ENCODE peak calls at places on chromosomes 1 and 21, in five cellular contexts. One of them, this sample, is unnamed.
A peak's percentile ranks its signal among the peaks of the same experiment; 100 is the strongest.

GRCh38 chr1:166040635-166041034 is 126.2 kb downstream of the FAM78B start:
- DNase-seq in Panc1: no peak
- DNase-seq in heart right ventricle: no peak
- DNase-seq in IMR-90: no peak
- DNase-seq in upper lobe of right lung: no peak
- DNase-seq in this sample: no peak

GRCh38 chr1:61472876-61473275 is 252.1 kb downstream of the TM2D1 start:
- DNase-seq in Panc1: no peak
- DNase-seq in heart right ventricle: no peak
- DNase-seq in IMR-90: no peak
- DNase-seq in upper lobe of right lung: no peak
- DNase-seq in this sample: peak; percentile 83

GRCh38 chr1:100277866-100278265 is 11.8 kb downstream of the RTCA start:
- DNase-seq in Panc1: no peak
- DNase-seq in heart right ventricle: no peak
- DNase-seq in IMR-90: no peak
- DNase-seq in upper lobe of right lung: no peak
- DNase-seq in this sample: peak; percentile 7

GRCh38 chr1:245052258-245052657 is 102.5 kb upstream of the KIF26B start:
- DNase-seq in Panc1: no peak
- DNase-seq in heart right ventricle: no peak
- DNase-seq in IMR-90: no peak
- DNase-seq in upper lobe of right lung: no peak
- DNase-seq in this sample: no peak

GRCh38 chr1:226400519-226401406 is 7.1 kb downstream of the PARP1 start:
- DNase-seq in Panc1: no peak
- DNase-seq in heart right ventricle: no peak
- DNase-seq in IMR-90: no peak
- DNase-seq in upper lobe of right lung: no peak
- DNase-seq in this sample: no peak

GRCh38 chr1:47418681-47419272 is 2.7 kb downstream of the FOXE3 start:
- DNase-seq in Panc1: no peak
- DNase-seq in heart right ventricle: no peak
- DNase-seq in IMR-90: peak; percentile 20
- DNase-seq in upper lobe of right lung: no peak
- DNase-seq in this sample: no peak

GRCh38 chr21:36976882-36977651 is 10.6 kb upstream of the HLCS start:
- DNase-seq in Panc1: peak; percentile 54
- DNase-seq in heart right ventricle: no peak
- DNase-seq in IMR-90: peak; percentile 75
- DNase-seq in upper lobe of right lung: no peak
- DNase-seq in this sample: peak; percentile 87

GRCh38 chr1:180643693-180644092 is 11.9 kb downstream of the XPR1 start:
- DNase-seq in Panc1: no peak
- DNase-seq in heart right ventricle: no peak
- DNase-seq in IMR-90: peak; percentile 19
- DNase-seq in upper lobe of right lung: no peak
- DNase-seq in this sample: peak; percentile 31

GRCh38 chr1:145988773-145989172 is 7.6 kb downstream of the TXNIP start:
- DNase-seq in Panc1: no peak
- DNase-seq in heart right ventricle: no peak
- DNase-seq in IMR-90: no peak
- DNase-seq in upper lobe of right lung: peak; percentile 6
- DNase-seq in this sample: no peak

GRCh38 chr21:42974832-42975820 is 764 bp downstream of the PKNOX1 start:
- DNase-seq in Panc1: no peak
- DNase-seq in heart right ventricle: peak; percentile 65
- DNase-seq in IMR-90: peak; percentile 64
- DNase-seq in upper lobe of right lung: peak; percentile 80
- DNase-seq in this sample: peak; percentile 56

GRCh38 chr1:29687166-29687565 is 450.8 kb downstream of the PTPRU start:
- DNase-seq in Panc1: no peak
- DNase-seq in heart right ventricle: no peak
- DNase-seq in IMR-90: no peak
- DNase-seq in upper lobe of right lung: no peak
- DNase-seq in this sample: peak; percentile 32

GRCh38 chr1:207024202-207025143 is 8.1 kb downstream of the C1orf116 start:
- DNase-seq in Panc1: no peak
- DNase-seq in heart right ventricle: no peak
- DNase-seq in IMR-90: no peak
- DNase-seq in upper lobe of right lung: no peak
- DNase-seq in this sample: peak; percentile 34

GRCh38 chr21:27314096-27314495 is 347.2 kb upstream of the ADAMTS5 start:
- DNase-seq in Panc1: no peak
- DNase-seq in heart right ventricle: no peak
- DNase-seq in IMR-90: no peak
- DNase-seq in upper lobe of right lung: no peak
- DNase-seq in this sample: peak; percentile 20

GRCh38 chr1:156117414-156118174 is 3.1 kb downstream of the LMNA start:
- DNase-seq in Panc1: no peak
- DNase-seq in heart right ventricle: no peak
- DNase-seq in IMR-90: no peak
- DNase-seq in upper lobe of right lung: no peak
- DNase-seq in this sample: no peak

GRCh38 chr1:219812086-219812485 is 116.3 kb downstream of the SLC30A10 start:
- DNase-seq in Panc1: no peak
- DNase-seq in heart right ventricle: no peak
- DNase-seq in IMR-90: no peak
- DNase-seq in upper lobe of right lung: no peak
- DNase-seq in this sample: no peak

GRCh38 chr1:43835141-43836021 is 98.2 kb upstream of the ARTN start:
- DNase-seq in Panc1: no peak
- DNase-seq in heart right ventricle: no peak
- DNase-seq in IMR-90: peak; percentile 88
- DNase-seq in upper lobe of right lung: no peak
- DNase-seq in this sample: peak; percentile 88

GRCh38 chr1:24568475-24568874 is 12.6 kb downstream of the NCMAP start:
- DNase-seq in Panc1: no peak
- DNase-seq in heart right ventricle: no peak
- DNase-seq in IMR-90: no peak
- DNase-seq in upper lobe of right lung: no peak
- DNase-seq in this sample: no peak

GRCh38 chr1:117534995-117535467 is 70.8 kb upstream of the TENT5C start:
- DNase-seq in Panc1: no peak
- DNase-seq in heart right ventricle: no peak
- DNase-seq in IMR-90: peak; percentile 72
- DNase-seq in upper lobe of right lung: no peak
- DNase-seq in this sample: peak; percentile 85

GRCh38 chr21:30994917-30995316 is 43.4 kb downstream of the KRTAP19-8 start:
- DNase-seq in Panc1: no peak
- DNase-seq in heart right ventricle: no peak
- DNase-seq in IMR-90: no peak
- DNase-seq in upper lobe of right lung: no peak
- DNase-seq in this sample: no peak

GRCh38 chr1:35220976-35221375 is 28.0 kb upstream of the SFPQ start:
- DNase-seq in Panc1: no peak
- DNase-seq in heart right ventricle: no peak
- DNase-seq in IMR-90: no peak
- DNase-seq in upper lobe of right lung: no peak
- DNase-seq in this sample: no peak

GRCh38 chr1:209454340-209455014 is 129.0 kb upstream of the CAMK1G start:
- DNase-seq in Panc1: no peak
- DNase-seq in heart right ventricle: no peak
- DNase-seq in IMR-90: no peak
- DNase-seq in upper lobe of right lung: no peak
- DNase-seq in this sample: no peak

GRCh38 chr1:159250817-159251216 is 46.1 kb downstream of the ACKR1 start:
- DNase-seq in Panc1: no peak
- DNase-seq in heart right ventricle: no peak
- DNase-seq in IMR-90: no peak
- DNase-seq in upper lobe of right lung: no peak
- DNase-seq in this sample: no peak

GRCh38 chr1:8660455-8660854 is 157.0 kb downstream of the RERE start:
- DNase-seq in Panc1: no peak
- DNase-seq in heart right ventricle: peak; percentile 30
- DNase-seq in IMR-90: peak; percentile 94
- DNase-seq in upper lobe of right lung: no peak
- DNase-seq in this sample: peak; percentile 94

GRCh38 chr1:95506736-95507404 is 272.9 kb downstream of the RWDD3 start:
- DNase-seq in Panc1: no peak
- DNase-seq in heart right ventricle: no peak
- DNase-seq in IMR-90: no peak
- DNase-seq in upper lobe of right lung: no peak
- DNase-seq in this sample: no peak

GRCh38 chr1:235908742-235909520 is 42.2 kb upstream of the LYST start:
- DNase-seq in Panc1: no peak
- DNase-seq in heart right ventricle: no peak
- DNase-seq in IMR-90: peak; percentile 82
- DNase-seq in upper lobe of right lung: no peak
- DNase-seq in this sample: peak; percentile 81

GRCh38 chr1:107997846-107998245 is 32.9 kb upstream of the VAV3 start:
- DNase-seq in Panc1: no peak
- DNase-seq in heart right ventricle: no peak
- DNase-seq in IMR-90: no peak
- DNase-seq in upper lobe of right lung: no peak
- DNase-seq in this sample: no peak

GRCh38 chr21:42556960-42557359 is 43.3 kb downstream of the SLC37A1 start:
- DNase-seq in Panc1: no peak
- DNase-seq in heart right ventricle: no peak
- DNase-seq in IMR-90: no peak
- DNase-seq in upper lobe of right lung: peak; percentile 40
- DNase-seq in this sample: no peak

GRCh38 chr1:166082601-166083000 is 84.2 kb downstream of the FAM78B start:
- DNase-seq in Panc1: no peak
- DNase-seq in heart right ventricle: no peak
- DNase-seq in IMR-90: no peak
- DNase-seq in upper lobe of right lung: no peak
- DNase-seq in this sample: no peak

GRCh38 chr1:209808059-209808494 is 2.1 kb upstream of the IRF6 start:
- DNase-seq in Panc1: no peak
- DNase-seq in heart right ventricle: peak; percentile 59
- DNase-seq in IMR-90: peak; percentile 97
- DNase-seq in upper lobe of right lung: no peak
- DNase-seq in this sample: peak; percentile 93

GRCh38 chr1:75618382-75618781 is 7.5 kb upstream of the SLC44A5 start:
- DNase-seq in Panc1: no peak
- DNase-seq in heart right ventricle: no peak
- DNase-seq in IMR-90: no peak
- DNase-seq in upper lobe of right lung: no peak
- DNase-seq in this sample: no peak

GRCh38 chr1:153730468-153730988 is 2.7 kb downstream of the INTS3 start:
- DNase-seq in Panc1: no peak
- DNase-seq in heart right ventricle: no peak
- DNase-seq in IMR-90: no peak
- DNase-seq in upper lobe of right lung: no peak
- DNase-seq in this sample: no peak

GRCh38 chr21:37871121-37871862 is 45.0 kb downstream of the KCNJ6 start:
- DNase-seq in Panc1: no peak
- DNase-seq in heart right ventricle: no peak
- DNase-seq in IMR-90: peak; percentile 91
- DNase-seq in upper lobe of right lung: no peak
- DNase-seq in this sample: peak; percentile 47

GRCh38 chr1:220827445-220828210 is 40.9 kb downstream of the MTARC1 start:
- DNase-seq in Panc1: no peak
- DNase-seq in heart right ventricle: no peak
- DNase-seq in IMR-90: no peak
- DNase-seq in upper lobe of right lung: no peak
- DNase-seq in this sample: no peak

GRCh38 chr21:32728455-32729237 is 833 bp upstream of the SYNJ1 start:
- DNase-seq in Panc1: no peak
- DNase-seq in heart right ventricle: no peak
- DNase-seq in IMR-90: no peak
- DNase-seq in upper lobe of right lung: no peak
- DNase-seq in this sample: no peak

GRCh38 chr1:189237008-189237407 is 1240.7 kb downstream of the BRINP3 start:
- DNase-seq in Panc1: no peak
- DNase-seq in heart right ventricle: no peak
- DNase-seq in IMR-90: no peak
- DNase-seq in upper lobe of right lung: no peak
- DNase-seq in this sample: no peak

GRCh38 chr1:76086109-76086508 is 11.6 kb downstream of the ST6GALNAC3 start:
- DNase-seq in Panc1: no peak
- DNase-seq in heart right ventricle: no peak
- DNase-seq in IMR-90: no peak
- DNase-seq in upper lobe of right lung: no peak
- DNase-seq in this sample: no peak

GRCh38 chr1:94130851-94131595 is 10.1 kb upstream of the ABCA4 start:
- DNase-seq in Panc1: no peak
- DNase-seq in heart right ventricle: no peak
- DNase-seq in IMR-90: peak; percentile 52
- DNase-seq in upper lobe of right lung: no peak
- DNase-seq in this sample: no peak

GRCh38 chr1:205313681-205314308 is 7.8 kb downstream of the NUAK2 start:
- DNase-seq in Panc1: no peak
- DNase-seq in heart right ventricle: peak; percentile 49
- DNase-seq in IMR-90: peak; percentile 86
- DNase-seq in upper lobe of right lung: peak; percentile 74
- DNase-seq in this sample: peak; percentile 79
- H3K4me3 ChIP-seq in Panc1: no peak overlapping the region
- H3K4me3 ChIP-seq in heart right ventricle: peak overlapping the region; percentile 28
- H3K4me3 ChIP-seq in IMR-90: peak overlapping the region; percentile 0
- H3K4me3 ChIP-seq in upper lobe of right lung: peak overlapping the region; percentile 24
- H3K4me3 ChIP-seq in this sample: no peak overlapping the region

DNA sequence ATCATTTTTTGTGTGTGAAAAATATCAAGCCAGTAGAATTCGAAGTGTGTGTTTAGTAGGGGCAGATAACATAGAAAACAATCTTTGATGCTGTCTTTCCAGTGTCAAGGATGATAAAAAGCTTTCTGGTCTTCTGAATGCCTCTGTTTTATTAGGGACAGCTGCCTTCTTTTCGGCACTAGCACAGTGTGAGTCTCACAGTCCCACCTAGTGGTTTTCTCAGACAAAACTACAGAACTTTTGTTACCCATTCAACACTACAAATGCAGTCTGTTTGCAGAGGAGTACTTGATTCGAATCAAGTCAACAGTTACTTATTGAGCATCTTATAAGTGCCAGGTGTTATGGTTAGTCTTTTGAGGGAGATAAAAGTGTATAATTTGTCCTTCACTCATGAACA is 30.6 kb upstream of the MCOLN3 start:
- DNase-seq in Panc1: no peak
- DNase-seq in heart right ventricle: no peak
- DNase-seq in IMR-90: peak; percentile 17
- DNase-seq in upper lobe of right lung: no peak
- DNase-seq in this sample: peak; percentile 43
- TF ChIP-seq CTCF in Panc1: peak; percentile 38
- TF ChIP-seq CTCF in heart right ventricle: no peak
- TF ChIP-seq CTCF in IMR-90: peak; percentile 34
- TF ChIP-seq CTCF in upper lobe of right lung: peak; percentile 17
- TF ChIP-seq CTCF in this sample: peak; percentile 45

GRCh38 chr1:229432905-229433304 is 989 bp downstream of the ACTA1 start:
- DNase-seq in Panc1: no peak
- DNase-seq in heart right ventricle: no peak
- DNase-seq in IMR-90: no peak
- DNase-seq in upper lobe of right lung: no peak
- DNase-seq in this sample: no peak
- H3K4me3 ChIP-seq in Panc1: no peak overlapping the region
- H3K4me3 ChIP-seq in heart right ventricle: peak overlapping the region; percentile 65
- H3K4me3 ChIP-seq in IMR-90: no peak overlapping the region
- H3K4me3 ChIP-seq in upper lobe of right lung: no peak overlapping the region
- H3K4me3 ChIP-seq in this sample: no peak overlapping the region

DNA sequence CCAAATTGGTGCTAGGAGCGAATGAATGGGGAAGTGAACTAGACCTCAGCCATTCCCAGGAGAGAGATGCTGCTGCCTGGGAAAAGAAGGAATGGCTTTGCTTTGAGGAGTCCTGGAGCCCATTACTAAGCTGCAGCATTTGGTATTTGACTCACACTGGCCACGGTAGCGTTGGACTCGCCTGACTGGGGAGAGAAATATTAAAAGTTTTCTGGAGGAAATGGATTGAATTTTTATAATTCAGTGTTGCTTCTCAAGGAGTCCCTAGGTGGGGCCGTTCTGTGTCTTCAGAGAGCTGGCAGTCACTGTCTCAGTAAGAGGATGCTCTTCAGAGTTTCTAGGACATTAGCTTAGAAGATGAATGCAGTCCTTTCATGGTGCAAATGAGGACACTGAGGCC is 40.2 kb downstream of the PIK3CD start:
- DNase-seq in Panc1: no peak
- DNase-seq in heart right ventricle: no peak
- DNase-seq in IMR-90: peak; percentile 22
- DNase-seq in upper lobe of right lung: no peak
- DNase-seq in this sample: no peak
- TF ChIP-seq CTCF in Panc1: no peak
- TF ChIP-seq CTCF in heart right ventricle: no peak
- TF ChIP-seq CTCF in IMR-90: no peak
- TF ChIP-seq CTCF in upper lobe of right lung: no peak
- TF ChIP-seq CTCF in this sample: no peak